ENCODE peak calls at places on chromosomes 3 and 15, in ten cellular contexts. Z is left colon; P is NCI-H446 treated with DMSO at 0.1 percent for 48 hours; B is head of caudate nucleus; O is naive thymus-derived CD8-positive, alpha-beta T cell; I is H9; S is posterior cingulate gyrus; M is IMR-90; C is tibial artery; H is LoVo. D is an unnamed sample.

GRCh38 chr3:82891028-82891427 is 1129.6 kb upstream of the GBE1 start:
- DNase-seq in H (no peak), M (no peak), I (no peak), Z (no peak), C (no peak), S (no peak), O (no peak), B (no peak), P (no peak), D (no peak)

GRCh38 chr15:87527416-87527815 is 729.1 kb downstream of the NTRK3 start:
- DNase-seq in B (no peak), C (no peak), Z (no peak), P (peak), S (no peak), I (peak), H (peak), M (no peak), O (no peak), D (no peak)

GRCh38 chr3:69665026-69665739 is 74.1 kb upstream of the MITF start:
- DNase-seq in M (no peak), H (no peak), O (no peak), S (no peak), C (no peak), B (no peak), P (no peak), Z (no peak), I (no peak), D (no peak)

GRCh38 chr3:157794771-157795170 is 291.6 kb upstream of the VEPH1 start:
- DNase-seq in M (peak), S (no peak), H (no peak), O (no peak), Z (no peak), B (no peak), I (no peak), P (no peak), C (no peak), D (no peak)

GRCh38 chr3:4670352-4670751 is 177.2 kb downstream of the ITPR1 start:
- DNase-seq in M (no peak), C (no peak), Z (no peak), B (no peak), O (no peak), H (no peak), P (no peak), I (peak), S (no peak), D (no peak)

GRCh38 chr3:177894021-177894690 is 642.1 kb upstream of the KCNMB2 start:
- DNase-seq in Z (no peak), M (no peak), S (no peak), C (no peak), I (no peak), O (no peak), P (no peak), B (no peak), H (no peak), D (no peak)

GRCh38 chr3:118080886-118081285 is 953.8 kb downstream of the IGSF11 start:
- DNase-seq in P (no peak), O (no peak), B (no peak), C (no peak), M (peak), Z (no peak), H (no peak), S (no peak), I (no peak), D (no peak)

GRCh38 chr3:159583662-159584061 is 405.0 kb upstream of the IL12A start:
- DNase-seq in M (no peak), Z (no peak), H (no peak), P (no peak), C (no peak), O (no peak), S (no peak), I (no peak), B (no peak), D (no peak)

GRCh38 chr3:36795622-36796021 is 31.3 kb upstream of the DCLK3 start:
- DNase-seq in B (no peak), O (no peak), C (no peak), P (no peak), H (no peak), M (no peak), Z (no peak), I (no peak), S (no peak), D (no peak)

GRCh38 chr3:137460944-137461343 is 303.2 kb upstream of the SOX14 start:
- DNase-seq in M (no peak), Z (no peak), P (no peak), I (no peak), C (no peak), H (no peak), O (no peak), B (no peak), S (no peak), D (no peak)

GRCh38 chr15:98292442-98293240 is 332.1 kb downstream of the ARRDC4 start:
- DNase-seq in P (no peak), H (peak), I (peak), S (peak), M (no peak), C (peak), O (no peak), B (peak), Z (no peak), D (no peak)

GRCh38 chr3:9793161-9793781 is 389 bp downstream of the ARPC4 start:
- DNase-seq in P (no peak), I (no peak), M (peak), B (no peak), Z (peak), O (no peak), H (peak), C (peak), S (no peak), D (no peak)

GRCh38 chr3:156997351-156997750 is 162.6 kb downstream of the CCNL1 start:
- DNase-seq in H (no peak), C (no peak), S (no peak), O (no peak), P (no peak), I (no peak), B (no peak), M (no peak), Z (no peak), D (no peak)